ENCODE peak calls at places on chromosomes 7 and 10, in six cellular contexts. S is K562, R is tibial nerve, B is ovary, D is HCT116, E is heart left ventricle. U is an unnamed sample. For H3K4me1, the result is how much of the 10 kb centered on the place peaks cover.

GRCh38 chr10:42959833-42960232 is 117.0 kb upstream of the RET start:
- DNase-seq in S (no peak), R (peak), B (no peak), D (no peak), E (peak), U (no peak)

GRCh38 chr7:155451522-155452239 is 6.2 kb upstream of the EN2 start:
- DNase-seq in S (no peak), R (no peak), B (no peak), D (no peak), E (no peak), U (no peak)

GRCh38 chr7:73615886-73616285 is 8.4 kb downstream of the MLXIPL start:
- DNase-seq in S (no peak), R (no peak), B (no peak), D (no peak), E (no peak), U (no peak)

GRCh38 chr10:33760544-33760943 is 426.1 kb upstream of the NRP1 start:
- DNase-seq in S (no peak), R (no peak), B (no peak), D (no peak), E (no peak), U (no peak)

GRCh38 chr7:51369746-51370145 is 53.1 kb upstream of the COBL start:
- DNase-seq in S (no peak), R (no peak), B (no peak), D (no peak), E (no peak), U (no peak)

GRCh38 chr10:46030091-46030937 is at the start of gene NCOA4:
- DNase-seq in S (peak), R (peak), B (peak), D (peak), E (peak), U (peak)

GRCh38 chr10:117165557-117166419 is 27.7 kb upstream of the VAX1 start:
- DNase-seq in S (peak), R (no peak), B (no peak), D (peak), E (peak), U (no peak)

GRCh38 chr7:128783143-128783799 is 7.7 kb upstream of the OPN1SW start:
- DNase-seq in S (peak), R (peak), B (peak), D (peak), E (peak), U (peak)

GRCh38 chr7:105454921-105455320 is 66.2 kb upstream of the SRPK2 start:
- DNase-seq in S (peak), R (no peak), B (no peak), D (no peak), E (no peak), U (peak)

GRCh38 chr7:727806-728460 is 852 bp upstream of the PRKAR1B start:
- DNase-seq in S (peak), R (no peak), B (peak), D (no peak), E (no peak), U (no peak)

GRCh38 chr10:60182691-60183090 is 207.0 kb downstream of the ANK3 start:
- DNase-seq in S (no peak), R (no peak), B (no peak), D (no peak), E (no peak), U (no peak)

GRCh38 chr10:60901561-60902235 is 42.3 kb downstream of the RHOBTB1 start:
- DNase-seq in S (no peak), R (no peak), B (no peak), D (no peak), E (peak), U (no peak)

GRCh38 chr10:6721964-6722615 is 142.0 kb upstream of the PRKCQ start:
- DNase-seq in S (no peak), R (no peak), B (no peak), D (peak), E (no peak), U (peak)

GRCh38 chr10:24645784-24646183 is 77.9 kb downstream of the ARHGAP21 start:
- DNase-seq in S (no peak), R (no peak), B (no peak), D (no peak), E (no peak), U (no peak)

GRCh38 chr10:71757450-71757918 is 15.8 kb downstream of the VSIR start:
- DNase-seq in S (no peak), R (no peak), B (peak), D (no peak), E (peak), U (no peak)

GRCh38 chr10:75703191-75703861 is 271.9 kb downstream of the LRMDA start:
- DNase-seq in S (no peak), R (no peak), B (no peak), D (no peak), E (no peak), U (no peak)

GRCh38 chr10:10722422-10722821 is 295.2 kb upstream of the CELF2 start:
- DNase-seq in S (no peak), R (no peak), B (no peak), D (no peak), E (no peak), U (no peak)

GRCh38 chr10:63157845-63158624 is 24.9 kb downstream of the NRBF2 start:
- DNase-seq in S (peak), R (no peak), B (no peak), D (peak), E (no peak), U (peak)

GRCh38 chr7:14380881-14381280 is 391.4 kb upstream of the ETV1 start:
- DNase-seq in S (no peak), R (no peak), B (no peak), D (no peak), E (no peak), U (no peak)

GRCh38 chr7:31043035-31043434 is 9.1 kb upstream of the ADCYAP1R1 start:
- DNase-seq in S (no peak), R (no peak), B (no peak), D (no peak), E (no peak), U (no peak)

GRCh38 chr10:125227546-125227945 is 67.2 kb upstream of the CTBP2 start:
- DNase-seq in S (no peak), R (no peak), B (no peak), D (no peak), E (no peak), U (no peak)

GRCh38 chr10:49104323-49104722 is 11.0 kb downstream of the VSTM4 start:
- DNase-seq in S (no peak), R (no peak), B (no peak), D (no peak), E (no peak), U (no peak)

GRCh38 chr7:50665403-50666123 is 100.4 kb upstream of the DDC start:
- DNase-seq in S (no peak), R (no peak), B (no peak), D (no peak), E (no peak), U (no peak)

GRCh38 chr10:89391882-89392756 is at the start of gene IFIT1:
- DNase-seq in S (peak), R (no peak), B (peak), D (peak), E (no peak), U (peak)

GRCh38 chr10:44914891-44915290 is 3.8 kb downstream of the TMEM72 start:
- DNase-seq in S (no peak), R (no peak), B (no peak), D (no peak), E (no peak), U (no peak)

GRCh38 chr10:126659750-126660149 is 10.7 kb downstream of the C10orf90 start:
- DNase-seq in S (no peak), R (no peak), B (no peak), D (no peak), E (no peak), U (no peak)

GRCh38 chr10:20350509-20350908 is 534.3 kb downstream of the PLXDC2 start:
- DNase-seq in S (no peak), R (no peak), B (no peak), D (no peak), E (no peak), U (no peak)

DNA sequence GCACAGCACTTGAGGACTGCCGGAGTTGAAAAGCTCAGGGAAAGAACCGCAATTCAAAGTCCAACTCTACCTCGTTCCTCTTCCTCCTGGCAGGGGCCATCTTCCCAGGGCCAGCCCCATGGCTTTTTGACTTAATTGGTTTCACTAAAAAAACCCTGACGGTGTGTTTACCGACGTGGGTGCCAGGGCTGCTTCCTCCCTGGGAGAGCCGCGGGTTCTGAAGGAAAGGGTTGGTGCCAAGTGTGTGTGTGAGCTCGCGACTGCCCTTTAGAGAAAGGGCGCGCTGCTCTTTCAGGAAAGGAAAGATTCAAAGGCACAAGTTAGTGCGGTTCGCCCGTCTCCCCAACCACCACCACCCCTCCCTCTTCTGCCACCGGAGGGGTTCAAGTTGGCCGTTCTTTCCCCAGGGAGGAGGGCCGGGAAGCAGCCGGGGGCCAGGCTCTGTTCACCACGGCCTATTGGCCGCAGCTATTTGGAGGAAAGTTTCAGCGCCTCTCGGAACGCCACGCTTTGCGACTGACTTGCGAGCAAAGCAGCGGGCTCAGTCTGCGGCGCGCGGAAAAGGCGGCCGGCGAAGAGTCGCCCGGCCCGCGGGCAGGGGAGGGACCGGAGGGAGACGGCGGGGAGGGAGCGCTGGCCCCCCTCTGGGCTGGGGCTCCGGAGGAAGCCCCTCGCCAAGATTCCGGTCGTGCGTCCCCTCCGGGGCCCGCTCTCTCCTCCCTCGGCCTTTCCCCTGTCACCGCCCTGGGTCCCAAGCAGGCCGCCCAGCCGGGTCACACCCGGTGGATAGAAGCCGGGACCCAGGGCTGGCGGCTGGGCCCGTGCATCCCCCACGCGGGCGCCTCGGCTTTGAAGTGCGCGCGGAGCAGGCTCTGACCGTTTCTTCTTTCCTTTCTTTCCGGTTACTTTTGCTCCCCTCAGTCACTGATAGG is 165.8 kb upstream of the PPP1R3A start:
- DNase-seq in S (no peak), R (peak), B (peak), D (no peak), E (no peak), U (peak)
- TF ChIP-seq POLR2A in S (no peak), R (peak), B (no peak), D (no peak), E (no peak), U (no peak)

GRCh38 chr7:101216860-101217387 is 457 bp downstream of the PLOD3 start:
- DNase-seq in S (no peak), R (no peak), B (no peak), D (no peak), E (no peak), U (no peak)

GRCh38 chr7:101220295-101220694 is 2.3 kb downstream of the ZNHIT1 start:
- DNase-seq in S (no peak), R (no peak), B (no peak), D (no peak), E (no peak), U (no peak)

GRCh38 chr7:101218236-101219130 is 518 bp downstream of the ZNHIT1 start:
- DNase-seq in S (no peak), R (no peak), B (no peak), D (no peak), E (no peak), U (no peak)

GRCh38 chr7:101216001-101216859 is 1.2 kb downstream of the PLOD3 start:
- DNase-seq in S (no peak), R (no peak), B (no peak), D (no peak), E (no peak), U (no peak)

DNA sequence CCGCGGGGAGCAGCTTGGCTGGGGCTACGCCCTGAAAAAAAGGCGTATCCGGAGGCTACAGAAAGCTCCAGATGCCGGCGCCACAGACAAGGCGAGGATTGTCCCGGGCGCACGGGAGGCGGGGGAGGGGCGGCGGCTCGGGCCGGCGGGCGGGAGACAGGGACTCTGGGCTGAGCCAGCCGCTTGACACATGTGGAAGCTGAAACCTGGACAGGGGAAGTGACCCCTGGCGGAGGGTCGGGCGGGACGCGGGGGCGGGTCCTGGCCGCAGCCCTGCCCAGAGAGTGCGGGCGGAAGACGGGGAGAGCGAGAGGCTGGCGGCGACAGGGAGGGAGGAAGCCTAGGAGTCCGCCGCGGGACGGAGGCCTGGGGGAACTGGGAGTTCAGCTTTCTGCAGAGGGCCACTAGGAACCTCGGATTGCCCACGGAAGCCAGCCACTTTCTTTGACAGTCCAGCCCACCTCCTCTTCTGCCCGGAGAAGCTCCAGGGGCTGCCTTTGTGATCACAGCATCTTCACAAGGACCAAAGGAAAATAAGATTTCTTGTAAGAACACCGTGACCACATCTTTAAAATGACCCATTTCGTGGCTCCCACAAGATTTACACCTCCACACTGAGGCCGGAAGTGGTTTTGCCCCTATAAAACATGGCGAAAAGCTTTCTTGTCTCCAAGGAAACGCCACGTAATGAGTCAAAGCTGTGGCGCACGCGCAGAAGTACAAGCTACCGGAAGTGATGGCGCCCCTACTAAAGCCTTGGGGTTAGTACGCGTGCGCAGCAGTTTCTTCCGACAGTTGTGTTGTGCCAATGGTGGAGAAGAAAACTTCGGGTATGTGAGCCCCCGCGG is at the start of the genes PLOD3 and ZNHIT1:
- DNase-seq in S (peak), R (peak), B (peak), D (peak), E (peak), U (peak)
- H3K27ac ChIP-seq in S (peak), R (peak), B (peak), D (peak), E (peak), U (peak)

GRCh38 chr7:103348452-103348851 is 1.0 kb downstream of the PSMC2 start:
- DNase-seq in S (no peak), R (no peak), B (no peak), D (no peak), E (no peak), U (no peak)

GRCh38 chr7:103348959-103349358 is 1.5 kb downstream of the PSMC2 start:
- DNase-seq in S (no peak), R (no peak), B (no peak), D (no peak), E (no peak), U (no peak)

GRCh38 chr7:103344453-103345149 is at the start of gene DNAJC2:
- DNase-seq in S (peak), R (peak), B (peak), D (peak), E (peak), U (peak)

GRCh38 chr7:103343758-103344452 is 662 bp downstream of the DNAJC2 start:
- DNase-seq in S (no peak), R (no peak), B (peak), D (no peak), E (no peak), U (no peak)

GRCh38 chr7:103347507-103348267 is at the start of gene PSMC2:
- DNase-seq in S (peak), R (peak), B (peak), D (peak), E (peak), U (peak)
- H3K4me1 ChIP-seq in S (under half), R (half or more), B (under half), D (under half), E (half or more), U (under half)

GRCh38 chr7:98281757-98282652 is 519 bp downstream of the BRI3 start:
- DNase-seq in S (peak), R (peak), B (peak), D (no peak), E (peak), U (no peak)
- TF ChIP-seq POLR2A in S (no peak), R (peak), B (no peak), D (no peak), E (no peak), U (no peak)

DNA sequence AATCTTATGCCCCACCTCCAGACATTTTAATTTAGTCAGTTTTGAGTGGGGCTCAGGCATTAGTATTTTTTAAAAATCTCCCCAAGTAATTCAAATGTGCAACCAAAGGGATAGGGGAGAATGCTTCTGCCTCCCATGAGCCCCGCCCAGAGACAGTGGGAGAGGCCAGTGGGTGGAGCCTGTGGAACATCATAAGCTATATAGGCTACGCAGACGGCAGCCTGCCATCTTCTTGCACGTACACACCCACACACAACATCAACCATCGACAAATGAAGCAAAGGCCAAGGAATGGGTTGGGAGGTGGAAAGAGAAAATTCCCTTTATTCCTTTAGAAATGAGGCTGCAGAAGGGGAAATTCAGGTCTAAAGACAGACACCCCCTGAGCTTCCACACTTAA is 25.2 kb downstream of the CREB3L2 start:
- DNase-seq in S (peak), R (no peak), B (no peak), D (no peak), E (no peak), U (no peak)
- H3K27ac ChIP-seq in S (no peak), R (peak), B (no peak), D (no peak), E (peak), U (no peak)

GRCh38 chr10:79407397-79407796 is 38.0 kb downstream of the ZCCHC24 start:
- DNase-seq in S (no peak), R (no peak), B (no peak), D (no peak), E (peak), U (no peak)

GRCh38 chr10:79407811-79408795 is 37.3 kb downstream of the ZCCHC24 start:
- DNase-seq in S (no peak), R (no peak), B (peak), D (no peak), E (peak), U (no peak)

GRCh38 chr10:79411546-79412495 is 33.6 kb downstream of the ZCCHC24 start:
- DNase-seq in S (no peak), R (no peak), B (peak), D (no peak), E (peak), U (no peak)

GRCh38 chr10:79410315-79411094 is 34.9 kb downstream of the ZCCHC24 start:
- DNase-seq in S (no peak), R (no peak), B (peak), D (no peak), E (peak), U (no peak)

GRCh38 chr10:79409038-79410035 is 36.1 kb downstream of the ZCCHC24 start:
- DNase-seq in S (no peak), R (no peak), B (peak), D (no peak), E (peak), U (no peak)
- H3K4me1 ChIP-seq in S (under half), R (under half), B (half or more), D (under half), E (under half), U (under half)

GRCh38 chr7:92527300-92528187 is 776 bp downstream of the PEX1 start:
- DNase-seq in S (peak), R (no peak), B (peak), D (peak), E (no peak), U (peak)
- TF ChIP-seq POLR2A in S (peak), R (no peak), B (no peak), D (no peak), E (no peak), U (no peak)

GRCh38 chr10:133262696-133263095 is 14.0 kb downstream of the ADAM8 start:
- DNase-seq in S (no peak), R (no peak), B (peak), D (no peak), E (no peak), U (no peak)
- H3K27ac ChIP-seq in S (no peak), R (no peak), B (no peak), D (no peak), E (no peak), U (no peak)

GRCh38 chr10:123997486-123998196 is 95.8 kb downstream of the CHST15 start:
- DNase-seq in S (no peak), R (no peak), B (no peak), D (no peak), E (no peak), U (no peak)

GRCh38 chr10:123995461-123996131 is 97.8 kb downstream of the CHST15 start:
- DNase-seq in S (no peak), R (no peak), B (peak), D (peak), E (peak), U (no peak)

GRCh38 chr10:123995082-123995460 is 98.3 kb downstream of the CHST15 start:
- DNase-seq in S (no peak), R (no peak), B (peak), D (peak), E (peak), U (no peak)

GRCh38 chr10:123997013-123997412 is 96.4 kb downstream of the CHST15 start:
- DNase-seq in S (no peak), R (no peak), B (no peak), D (no peak), E (no peak), U (no peak)

DNA sequence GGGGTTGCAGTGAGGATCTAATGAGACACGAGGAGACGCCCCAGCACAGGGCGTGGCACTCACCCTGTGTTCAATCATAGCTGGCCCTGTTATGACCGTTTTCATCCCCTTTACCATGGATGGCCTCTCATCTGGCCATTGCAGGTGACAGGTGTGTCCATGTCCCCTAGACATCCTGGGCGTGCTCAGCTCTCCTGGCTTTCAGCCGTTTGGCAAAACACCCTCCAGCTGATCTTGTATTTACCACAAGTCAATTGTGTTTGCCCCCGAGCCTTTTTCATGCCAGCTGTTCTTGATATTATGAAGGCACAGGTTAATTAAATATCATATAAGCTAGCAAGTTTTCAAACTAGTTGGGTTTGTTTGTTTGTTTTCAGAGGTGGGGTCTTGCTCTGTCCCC is 97.1 kb downstream of the CHST15 start:
- DNase-seq in S (no peak), R (no peak), B (no peak), D (no peak), E (no peak), U (no peak)
- H3K4me1 ChIP-seq in S (under half), R (half or more), B (under half), D (under half), E (under half), U (under half)